ENCODE peak calls at places on chromosomes 12 and 14, in five cellular contexts. E is GM12865, B is midbrain, D is nephron progenitor cell, N is COLO829. U is an unnamed sample.

GRCh38 chr12:65005716-65006115 is 115.4 kb downstream of the WIF1 start:
- DNase-seq in E (no peak), N (no peak), B (no peak), D (no peak), U (no peak)

GRCh38 chr12:41293011-41293410 is 104.9 kb downstream of the PDZRN4 start:
- DNase-seq in N (no peak), B (no peak), D (no peak), E (no peak), U (no peak)

GRCh38 chr12:4742421-4742970 is 22.3 kb downstream of the GALNT8 start:
- DNase-seq in D (no peak), B (no peak), E (no peak), N (no peak), U (no peak)

GRCh38 chr12:51590347-51591019 is 550 bp upstream of the SCN8A start:
- DNase-seq in E (peak; percentile 76), N (peak; percentile 12), B (peak; percentile 75), D (peak; percentile 93), U (no peak)

GRCh38 chr12:109147954-109148353 is 31.6 kb downstream of the ACACB start:
- DNase-seq in E (no peak), D (no peak), N (no peak), B (peak; percentile 44), U (no peak)

GRCh38 chr14:100773331-100774163 is 46.9 kb downstream of the DLK1 start:
- DNase-seq in N (no peak), D (no peak), E (no peak), B (no peak), U (no peak)

GRCh38 chr12:124085419-124085818 is 112.4 kb downstream of the ZNF664 start:
- DNase-seq in E (no peak), B (no peak), D (no peak), N (no peak), U (no peak)

GRCh38 chr12:13227191-13227590 is 30.7 kb downstream of the EMP1 start:
- DNase-seq in E (no peak), D (no peak), N (no peak), B (no peak), U (no peak)

GRCh38 chr12:27549231-27549800 is 25.3 kb downstream of the PPFIBP1 start:
- DNase-seq in N (peak; percentile 60), E (no peak), B (no peak), D (no peak), U (peak; percentile 82)

GRCh38 chr12:83850531-83850930 is 1062.1 kb downstream of the SLC6A15 start:
- DNase-seq in N (no peak), B (no peak), E (no peak), D (no peak), U (no peak)

GRCh38 chr12:26870491-26871419 is 37.8 kb upstream of the ITPR2 start:
- DNase-seq in D (no peak), B (no peak), N (no peak), E (peak; percentile 77), U (no peak)

GRCh38 chr14:34931206-34931605 is 51.6 kb upstream of the SRP54 start:
- DNase-seq in E (peak; percentile 44), D (no peak), N (no peak), B (no peak), U (peak; percentile 23)

GRCh38 chr12:71771069-71771468 is 16.4 kb downstream of the RAB21 start:
- DNase-seq in B (no peak), D (no peak), E (no peak), N (no peak), U (no peak)

GRCh38 chr14:93163570-93163969 is 21.1 kb downstream of the MOAP1 start:
- DNase-seq in N (no peak), B (no peak), D (no peak), E (peak; percentile 85), U (no peak)

GRCh38 chr14:52142504-52142903 is 73.6 kb upstream of the NID2 start:
- DNase-seq in E (no peak), N (no peak), D (no peak), B (no peak), U (no peak)

GRCh38 chr14:99604766-99605298 is 825 bp upstream of the CCDC85C start:
- DNase-seq in E (peak; percentile 33), B (no peak), N (peak; percentile 17), D (peak; percentile 70), U (no peak)

GRCh38 chr12:112685321-112685720 is 106.2 kb upstream of the RPH3A start:
- DNase-seq in D (no peak), B (no peak), E (no peak), N (no peak), U (no peak)

GRCh38 chr12:5428332-5429221 is 3.3 kb upstream of the NTF3 start:
- DNase-seq in N (no peak), D (no peak), B (peak; percentile 19), E (no peak), U (no peak)

GRCh38 chr12:94690199-94690695 is 39.9 kb upstream of the TMCC3 start:
- DNase-seq in D (no peak), B (no peak), N (no peak), E (no peak), U (peak; percentile 8)

GRCh38 chr14:73462078-73462715 is 3.9 kb upstream of the NUMB start:
- DNase-seq in E (no peak), N (no peak), D (no peak), B (peak; percentile 74), U (no peak)

GRCh38 chr12:83016226-83016835 is 329.6 kb downstream of the TMTC2 start:
- DNase-seq in N (peak; percentile 66), D (no peak), E (no peak), B (no peak), U (peak; percentile 72)

GRCh38 chr12:122917508-122918227 is 21.7 kb upstream of the VPS37B start:
- DNase-seq in D (no peak), N (peak; percentile 91), E (no peak), B (no peak), U (peak; percentile 78)

GRCh38 chr12:107134558-107134957 is 41.2 kb upstream of the CRY1 start:
- DNase-seq in E (peak; percentile 50), B (no peak), N (peak; percentile 29), D (no peak), U (no peak)

GRCh38 chr12:7994731-7995205 is 37.7 kb upstream of the FOXJ2 start:
- DNase-seq in N (peak; percentile 20), B (no peak), D (no peak), E (no peak), U (no peak)

GRCh38 chr14:77582511-77582910 is 33.9 kb downstream of the SPTLC2 start:
- DNase-seq in N (no peak), E (no peak), D (no peak), B (no peak), U (no peak)

GRCh38 chr12:2023365-2023764 is 19.1 kb upstream of the DCP1B start:
- DNase-seq in N (no peak), D (no peak), B (no peak), E (no peak), U (no peak)

GRCh38 chr12:12901158-12901791 is 9.9 kb downstream of the GPRC5A start:
- DNase-seq in B (no peak), N (no peak), D (no peak), E (no peak), U (no peak)

GRCh38 chr12:28941248-28941647 is 207.8 kb upstream of the FAR2 start:
- DNase-seq in E (no peak), N (no peak), B (no peak), D (no peak), U (no peak)

GRCh38 chr12:131830335-131831020 is 2.3 kb downstream of the MMP17 start:
- DNase-seq in D (peak; percentile 79), E (peak; percentile 56), B (peak; percentile 84), N (peak; percentile 76), U (peak; percentile 76)

GRCh38 chr12:53052419-53053222 is 2.8 kb downstream of the TNS2 start:
- DNase-seq in D (no peak), N (no peak), E (no peak), B (peak; percentile 93), U (peak; percentile 41)

U was measured in foreskin melanocyte.